ENCODE peak calls at places on chromosomes 11 and 22, in eight cellular contexts. K is stimulated activated CD4-positive, alpha-beta T cell treated with anti-CD3 and anti-CD28 coated beads, Interleukin-4, amount 100 ng/mL, for 1 hour; V is GM23338; X is effector CD4-positive, alpha-beta T cell; F is lung; L is cardiac septum; A is fibroblast of gingiva; P is ELR. W is an unnamed sample.

GRCh38 chr11:75454987-75455386 is 22.0 kb upstream of the KLHL35 start:
- DNase-seq in A (no peak), K (no peak), V (no peak), P (no peak), L (no peak), X (no peak), F (no peak), W (no peak)

GRCh38 chr22:22023581-22024137 is 41.1 kb upstream of the TOP3B start:
- DNase-seq in P (peak), V (no peak), L (no peak), A (no peak), X (no peak), F (no peak), K (no peak), W (no peak)

GRCh38 chr22:17734197-17734596 is 40.1 kb downstream of the BID start:
- DNase-seq in A (peak), F (no peak), P (peak), K (no peak), L (no peak), X (no peak), V (no peak), W (no peak)

GRCh38 chr11:102599642-102600261 is 25.4 kb downstream of the MMP20 start:
- DNase-seq in L (no peak), F (no peak), X (no peak), A (peak), K (no peak), P (peak), V (no peak), W (no peak)

GRCh38 chr11:57648791-57649735 is 649 bp downstream of the YPEL4 start:
- DNase-seq in F (no peak), X (no peak), L (no peak), P (peak), V (peak), K (peak), A (no peak), W (no peak)

GRCh38 chr11:82936261-82936660 is 34.7 kb downstream of the DDIAS start:
- DNase-seq in K (no peak), A (peak), L (no peak), V (no peak), P (no peak), X (no peak), F (no peak), W (no peak)

GRCh38 chr22:48569476-48570233 is 1258.0 kb downstream of the BRD1 start:
- DNase-seq in K (no peak), F (no peak), P (no peak), L (no peak), A (no peak), X (no peak), V (no peak), W (no peak)

GRCh38 chr11:1652778-1653540 is 23.4 kb downstream of the KRTAP5-5 start:
- DNase-seq in A (peak), K (peak), V (peak), F (peak), X (peak), P (peak), L (peak), W (peak)

GRCh38 chr11:11306855-11307254 is 46.2 kb downstream of the CSNK2A3 start:
- DNase-seq in V (no peak), A (no peak), K (no peak), X (no peak), P (no peak), L (no peak), F (no peak), W (no peak)

GRCh38 chr11:14886509-14886908 is 5.5 kb downstream of the CYP2R1 start:
- DNase-seq in X (no peak), P (no peak), F (no peak), V (no peak), L (no peak), A (no peak), K (no peak), W (no peak)

GRCh38 chr11:23212829-23213228 is 352.6 kb upstream of the CCDC179 start:
- DNase-seq in A (no peak), K (no peak), F (no peak), P (no peak), V (no peak), X (no peak), L (no peak), W (no peak)

GRCh38 chr11:110972640-110973039 is 260.4 kb upstream of the ARHGAP20 start:
- DNase-seq in L (no peak), K (no peak), P (peak), F (no peak), X (no peak), V (no peak), A (peak), W (no peak)

GRCh38 chr11:35367491-35367890 is 51.9 kb downstream of the SLC1A2 start:
- DNase-seq in P (peak), L (no peak), V (no peak), K (no peak), A (peak), F (no peak), X (no peak), W (no peak)

GRCh38 chr11:31870609-31871309 is 59.6 kb upstream of the PAX6 start:
- DNase-seq in K (no peak), P (peak), V (peak), X (no peak), F (peak), L (no peak), A (peak), W (no peak)

GRCh38 chr11:117430293-117430955 is 102.8 kb downstream of the CEP164 start:
- DNase-seq in L (no peak), A (no peak), X (no peak), F (no peak), P (no peak), V (no peak), K (no peak), W (no peak)

GRCh38 chr11:92180226-92180625 is 44.4 kb upstream of the FAT3 start:
- DNase-seq in A (no peak), V (no peak), L (no peak), K (no peak), X (no peak), F (no peak), P (no peak), W (no peak)

GRCh38 chr11:32792948-32793475 is 1.4 kb downstream of the CCDC73 start:
- DNase-seq in P (peak), K (peak), F (peak), L (no peak), X (peak), A (no peak), V (peak), W (peak)

GRCh38 chr11:119472856-119473222 is 49.9 kb upstream of the THY1 start:
- DNase-seq in X (no peak), L (no peak), A (no peak), K (no peak), V (no peak), F (no peak), P (no peak), W (no peak)

GRCh38 chr11:76466666-76467065 is 21.8 kb downstream of the EMSY start:
- DNase-seq in F (no peak), X (no peak), P (no peak), L (no peak), K (no peak), V (no peak), A (no peak), W (no peak)

GRCh38 chr11:1156506-1157340 is 1.0 kb upstream of the MUC5AC start:
- DNase-seq in F (no peak), X (no peak), P (no peak), K (no peak), V (no peak), A (no peak), L (peak), W (no peak)

GRCh38 chr11:84019576-84020194 is 733.5 kb upstream of the CCDC90B start:
- DNase-seq in L (no peak), V (no peak), K (no peak), P (peak), A (no peak), F (no peak), X (no peak), W (no peak)

W was measured in cerebellum.